ENCODE peak calls at places on chromosomes 13 and 19, in six cellular contexts. W, T, U, J, P and O are unnamed samples.

GRCh38 chr19:16429759-16430091 is 42.0 kb downstream of the EPS15L1 start:
- DNase-seq in W (no peak), T (no peak), J (no peak), U (no peak), P (no peak), O (no peak)

GRCh38 chr13:97223711-97224461 is 1.8 kb downstream of the MBNL2 start:
- DNase-seq in W (no peak), J (peak), U (peak), T (no peak), P (peak), O (peak)

GRCh38 chr19:27911122-27911898 is 1301.6 kb downstream of the UQCRFS1 start:
- DNase-seq in W (no peak), T (no peak), U (no peak), J (no peak), P (no peak), O (no peak)

GRCh38 chr19:48874309-48875135 is 2.3 kb downstream of the PPP1R15A start:
- DNase-seq in T (no peak), J (peak), P (no peak), W (no peak), U (peak), O (peak)

GRCh38 chr13:98150836-98151489 is 8.1 kb downstream of the FARP1 start:
- DNase-seq in J (no peak), W (no peak), U (no peak), P (no peak), T (no peak), O (no peak)

GRCh38 chr13:31755803-31756212 is 16.5 kb downstream of the RXFP2 start:
- DNase-seq in W (no peak), U (no peak), T (no peak), J (no peak), P (no peak), O (no peak)

GRCh38 chr13:72255908-72256307 is 388.9 kb upstream of the DACH1 start:
- DNase-seq in U (no peak), W (no peak), T (no peak), J (peak), P (no peak), O (no peak)

GRCh38 chr13:100176781-100177389 is 88.0 kb downstream of the PCCA start:
- DNase-seq in J (no peak), U (no peak), W (no peak), T (no peak), P (peak), O (no peak)

GRCh38 chr13:36880961-36881360 is 39.1 kb downstream of the SMAD9 start:
- DNase-seq in W (no peak), U (no peak), T (no peak), P (no peak), J (no peak), O (no peak)

DNA sequence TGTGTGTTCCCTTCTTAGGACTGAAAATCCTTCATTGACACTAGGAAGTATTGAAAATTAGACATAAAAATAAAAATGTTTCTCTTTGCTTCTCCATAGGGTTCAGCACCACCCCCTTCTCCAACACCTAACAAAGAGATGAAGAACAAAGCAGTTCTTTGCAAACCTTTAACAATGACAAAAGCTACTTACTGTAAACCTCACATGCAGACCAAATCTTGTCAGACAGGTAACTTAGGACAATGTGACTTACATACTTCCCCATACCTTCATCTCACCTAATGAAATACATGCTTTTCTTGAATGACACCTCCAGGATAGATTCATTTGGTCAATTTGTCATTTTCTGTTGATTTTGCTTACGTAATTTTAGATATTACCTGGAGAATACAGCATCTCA is 99.9 kb downstream of the ZMYM2 start:
- DNase-seq in J (no peak), U (no peak), P (no peak), T (no peak), W (no peak), O (no peak)
- H3K27ac ChIP-seq in J (no peak), U (no peak), P (no peak), T (no peak), W (no peak), O (no peak)

DNA sequence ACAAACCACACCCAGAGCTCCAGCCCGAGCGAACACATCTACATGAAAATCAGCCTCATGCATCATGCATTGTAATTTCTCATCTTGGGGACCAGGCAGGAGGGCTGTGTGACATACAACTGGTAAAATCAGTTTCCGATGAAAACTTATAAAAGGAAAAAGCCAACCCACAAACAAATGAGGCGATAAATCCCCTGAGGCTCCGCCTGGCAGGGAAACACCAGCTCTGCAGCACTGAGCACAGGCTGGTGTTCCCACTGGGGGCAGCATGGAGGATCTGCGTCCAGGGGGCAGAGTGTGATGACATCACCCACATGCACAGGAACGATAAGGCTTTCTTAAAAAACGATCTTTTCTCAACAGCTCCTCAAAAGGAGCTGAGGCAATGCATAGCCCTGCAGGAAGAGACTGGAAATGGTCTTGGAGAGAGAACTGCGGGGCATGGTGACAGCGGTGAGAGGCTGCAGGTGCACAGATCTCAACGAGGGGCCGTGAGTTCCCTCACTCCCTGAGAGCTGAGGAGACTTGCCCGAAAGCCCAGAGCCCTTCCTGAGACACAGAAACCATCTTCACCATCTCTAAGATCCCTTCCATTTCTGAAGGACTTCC is 24.6 kb downstream of the SH3GL1 start:
- DNase-seq in J (no peak), U (no peak), T (no peak), P (peak), W (peak), O (no peak)
- H3K27ac ChIP-seq in J (peak), U (peak), T (no peak), P (peak), W (peak), O (peak)

GRCh38 chr19:34230833-34231232 is 23.5 kb upstream of the GARRE1 start:
- DNase-seq in W (peak), U (no peak), J (no peak), P (no peak), T (no peak), O (no peak)

GRCh38 chr19:34231439-34231838 is 22.9 kb upstream of the GARRE1 start:
- DNase-seq in P (no peak), J (no peak), T (no peak), W (no peak), U (no peak), O (no peak)

GRCh38 chr19:34235425-34235940 is 18.9 kb upstream of the GARRE1 start:
- DNase-seq in P (no peak), U (no peak), T (no peak), W (no peak), J (no peak), O (no peak)

GRCh38 chr19:34229721-34230120 is 24.6 kb upstream of the GARRE1 start:
- DNase-seq in U (no peak), W (no peak), T (no peak), P (no peak), J (no peak), O (no peak)

GRCh38 chr19:34232566-34233481 is 21.5 kb upstream of the GARRE1 start:
- DNase-seq in U (peak), W (peak), P (no peak), J (peak), T (no peak), O (peak)
- H3K27ac ChIP-seq in U (peak), W (peak), P (no peak), J (peak), T (no peak), O (peak)

DNA sequence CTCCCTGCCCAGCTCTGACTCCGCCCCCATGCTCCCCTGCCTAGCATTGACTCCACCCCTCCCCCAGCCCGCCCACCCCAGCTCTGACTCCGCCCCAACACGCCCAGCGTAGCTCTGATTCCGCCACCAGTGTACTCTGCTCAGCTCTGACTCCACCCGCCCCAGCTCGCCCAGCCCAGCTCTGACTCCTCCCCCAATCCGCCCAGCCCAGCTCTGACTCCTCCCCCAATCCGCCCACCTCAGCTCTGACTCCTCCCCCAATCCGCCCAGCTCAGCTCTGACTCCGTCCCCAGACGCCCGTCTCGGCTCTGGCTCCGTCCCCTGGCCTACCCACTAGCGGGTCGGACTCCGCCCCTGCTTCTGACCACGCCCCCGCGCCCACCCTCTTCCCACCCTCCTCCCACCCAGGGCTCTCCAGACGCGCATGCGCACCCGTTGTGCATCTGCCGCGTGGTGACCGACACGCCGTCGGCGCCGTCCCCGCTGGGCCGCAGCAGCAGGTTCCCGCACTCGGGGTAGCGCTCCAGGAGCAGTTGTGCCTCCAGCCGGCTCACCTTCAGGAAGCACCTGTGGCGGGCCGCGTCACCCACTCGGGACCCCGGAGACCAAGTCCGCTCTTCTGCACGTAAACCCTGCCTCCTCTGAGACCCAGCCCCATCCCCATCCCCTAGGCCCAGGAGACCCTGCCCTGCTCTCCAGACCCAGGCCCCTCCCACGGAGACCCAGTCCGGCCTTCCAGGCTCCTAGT is 10.2 kb downstream of the STAP2 start:
- DNase-seq in J (peak), W (peak), P (peak), T (peak), U (peak), O (peak)
- H3K27ac ChIP-seq in J (no peak), W (no peak), P (no peak), T (peak), U (no peak), O (no peak)